ENCODE peak calls at places on chromosomes 3 and 15, in four cellular contexts. One of them, this sample, is unnamed. For H3K9me1, the result is how much of the 10 kb centered on the place peaks cover.

GRCh38 chr3:184546252-184546651 is 15.3 kb upstream of the EPHB3 start:
- DNase-seq in IMR-90: no peak
- DNase-seq in endothelial cell of umbilical vein: no peak
- DNase-seq in K562: no peak
- DNase-seq in this sample: no peak

GRCh38 chr3:132456141-132456540 is 38.8 kb downstream of the DNAJC13 start:
- DNase-seq in IMR-90: no peak
- DNase-seq in endothelial cell of umbilical vein: no peak
- DNase-seq in K562: no peak
- DNase-seq in this sample: no peak

GRCh38 chr15:33810806-33811205 is 157.5 kb upstream of the CHRM5 start:
- DNase-seq in IMR-90: no peak
- DNase-seq in endothelial cell of umbilical vein: no peak
- DNase-seq in K562: no peak
- DNase-seq in this sample: no peak

GRCh38 chr3:98968347-98968746 is 66.9 kb upstream of the DCBLD2 start:
- DNase-seq in IMR-90: no peak
- DNase-seq in endothelial cell of umbilical vein: peak
- DNase-seq in K562: no peak
- DNase-seq in this sample: no peak

GRCh38 chr15:76245072-76245610 is 66.1 kb downstream of the ETFA start:
- DNase-seq in IMR-90: no peak
- DNase-seq in endothelial cell of umbilical vein: no peak
- DNase-seq in K562: no peak
- DNase-seq in this sample: no peak

GRCh38 chr3:148008591-148008990 is 599.4 kb downstream of the ZIC1 start:
- DNase-seq in IMR-90: no peak
- DNase-seq in endothelial cell of umbilical vein: no peak
- DNase-seq in K562: no peak
- DNase-seq in this sample: no peak

GRCh38 chr15:78957416-78958093 is 12.7 kb upstream of the CTSH start:
- DNase-seq in IMR-90: no peak
- DNase-seq in endothelial cell of umbilical vein: no peak
- DNase-seq in K562: no peak
- DNase-seq in this sample: no peak

GRCh38 chr3:21170964-21171363 is 580.0 kb downstream of the ZNF385D start:
- DNase-seq in IMR-90: no peak
- DNase-seq in endothelial cell of umbilical vein: no peak
- DNase-seq in K562: peak
- DNase-seq in this sample: no peak

GRCh38 chr3:106877632-106878031 is 499.6 kb upstream of the CCDC54 start:
- DNase-seq in IMR-90: no peak
- DNase-seq in endothelial cell of umbilical vein: no peak
- DNase-seq in K562: no peak
- DNase-seq in this sample: no peak

GRCh38 chr3:194271459-194272035 is 79.6 kb downstream of the CPN2 start:
- DNase-seq in IMR-90: no peak
- DNase-seq in endothelial cell of umbilical vein: peak
- DNase-seq in K562: no peak
- DNase-seq in this sample: no peak

GRCh38 chr3:194272221-194272620 is 78.9 kb downstream of the CPN2 start:
- DNase-seq in IMR-90: no peak
- DNase-seq in endothelial cell of umbilical vein: no peak
- DNase-seq in K562: no peak
- DNase-seq in this sample: no peak

GRCh38 chr3:194273396-194274310 is 77.5 kb downstream of the CPN2 start:
- DNase-seq in IMR-90: no peak
- DNase-seq in endothelial cell of umbilical vein: no peak
- DNase-seq in K562: no peak
- DNase-seq in this sample: no peak

GRCh38 chr3:194274424-194275085 is 76.6 kb downstream of the CPN2 start:
- DNase-seq in IMR-90: no peak
- DNase-seq in endothelial cell of umbilical vein: peak
- DNase-seq in K562: no peak
- DNase-seq in this sample: no peak

GRCh38 chr3:194272861-194273266 is 78.3 kb downstream of the CPN2 start:
- DNase-seq in IMR-90: no peak
- DNase-seq in endothelial cell of umbilical vein: no peak
- DNase-seq in K562: no peak
- DNase-seq in this sample: no peak
- H3K9me1 ChIP-seq in IMR-90: under half
- H3K9me1 ChIP-seq in endothelial cell of umbilical vein: under half
- H3K9me1 ChIP-seq in K562: under half
- H3K9me1 ChIP-seq in this sample: under half

GRCh38 chr15:75154461-75155062 is 47.1 kb upstream of the C15orf39 start:
- DNase-seq in IMR-90: no peak
- DNase-seq in endothelial cell of umbilical vein: no peak
- DNase-seq in K562: no peak
- DNase-seq in this sample: no peak
- H3K9me1 ChIP-seq in IMR-90: under half
- H3K9me1 ChIP-seq in endothelial cell of umbilical vein: under half
- H3K9me1 ChIP-seq in K562: under half
- H3K9me1 ChIP-seq in this sample: under half

DNA sequence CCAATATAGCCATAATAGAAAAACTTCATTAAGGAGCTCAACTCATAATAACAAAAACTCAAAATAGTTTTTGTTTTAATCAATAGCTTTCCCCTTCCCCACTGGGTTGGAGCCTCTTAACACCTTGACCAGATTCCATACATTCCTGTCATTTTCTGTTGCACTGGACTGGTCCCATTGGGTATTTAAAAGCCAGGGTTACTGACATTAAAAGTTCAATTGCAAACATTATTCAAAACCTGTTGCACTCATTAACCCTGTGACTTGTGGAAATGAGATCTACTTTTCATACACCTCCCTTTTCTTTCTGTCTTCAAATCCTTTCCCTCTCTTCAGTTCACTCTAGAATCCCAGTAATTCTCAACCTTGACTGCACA is 1.7 kb upstream of the HRG start:
- DNase-seq in IMR-90: no peak
- DNase-seq in endothelial cell of umbilical vein: no peak
- DNase-seq in K562: no peak
- DNase-seq in this sample: no peak
- H3K9me1 ChIP-seq in IMR-90: under half
- H3K9me1 ChIP-seq in endothelial cell of umbilical vein: under half
- H3K9me1 ChIP-seq in K562: under half
- H3K9me1 ChIP-seq in this sample: under half

GRCh38 chr3:123753321-123753720 is 130.8 kb downstream of the MYLK start:
- DNase-seq in IMR-90: no peak
- DNase-seq in endothelial cell of umbilical vein: no peak
- DNase-seq in K562: no peak
- DNase-seq in this sample: no peak
- H3K9me1 ChIP-seq in IMR-90: under half
- H3K9me1 ChIP-seq in endothelial cell of umbilical vein: under half
- H3K9me1 ChIP-seq in K562: under half
- H3K9me1 ChIP-seq in this sample: under half

DNA sequence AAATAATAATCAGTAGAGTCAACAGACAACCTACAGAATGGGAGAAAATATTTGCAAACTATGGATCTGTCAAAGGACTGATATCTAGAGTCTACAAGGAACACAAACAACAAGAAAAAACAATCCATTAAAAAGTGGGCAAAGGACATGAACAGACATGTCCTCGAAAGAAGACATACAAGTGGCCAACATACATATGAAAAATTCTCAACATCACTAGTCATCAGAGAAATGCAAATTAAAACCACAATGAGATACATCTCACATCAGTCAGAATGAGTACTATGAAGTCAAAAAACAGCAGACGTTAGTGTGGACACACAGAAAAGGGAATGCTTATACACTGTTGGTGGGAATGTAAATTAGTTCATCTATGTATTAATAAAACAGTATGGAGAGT is 33.7 kb downstream of the SLC2A2 start:
- DNase-seq in IMR-90: peak
- DNase-seq in endothelial cell of umbilical vein: no peak
- DNase-seq in K562: no peak
- DNase-seq in this sample: peak
- H3K9me1 ChIP-seq in IMR-90: under half
- H3K9me1 ChIP-seq in endothelial cell of umbilical vein: under half
- H3K9me1 ChIP-seq in K562: under half
- H3K9me1 ChIP-seq in this sample: under half

GRCh38 chr15:44718927-44719292 is 7.6 kb downstream of the B2M start:
- DNase-seq in IMR-90: no peak
- DNase-seq in endothelial cell of umbilical vein: no peak
- DNase-seq in K562: no peak
- DNase-seq in this sample: no peak
- H3K9me1 ChIP-seq in IMR-90: under half
- H3K9me1 ChIP-seq in endothelial cell of umbilical vein: under half
- H3K9me1 ChIP-seq in K562: under half
- H3K9me1 ChIP-seq in this sample: under half

DNA sequence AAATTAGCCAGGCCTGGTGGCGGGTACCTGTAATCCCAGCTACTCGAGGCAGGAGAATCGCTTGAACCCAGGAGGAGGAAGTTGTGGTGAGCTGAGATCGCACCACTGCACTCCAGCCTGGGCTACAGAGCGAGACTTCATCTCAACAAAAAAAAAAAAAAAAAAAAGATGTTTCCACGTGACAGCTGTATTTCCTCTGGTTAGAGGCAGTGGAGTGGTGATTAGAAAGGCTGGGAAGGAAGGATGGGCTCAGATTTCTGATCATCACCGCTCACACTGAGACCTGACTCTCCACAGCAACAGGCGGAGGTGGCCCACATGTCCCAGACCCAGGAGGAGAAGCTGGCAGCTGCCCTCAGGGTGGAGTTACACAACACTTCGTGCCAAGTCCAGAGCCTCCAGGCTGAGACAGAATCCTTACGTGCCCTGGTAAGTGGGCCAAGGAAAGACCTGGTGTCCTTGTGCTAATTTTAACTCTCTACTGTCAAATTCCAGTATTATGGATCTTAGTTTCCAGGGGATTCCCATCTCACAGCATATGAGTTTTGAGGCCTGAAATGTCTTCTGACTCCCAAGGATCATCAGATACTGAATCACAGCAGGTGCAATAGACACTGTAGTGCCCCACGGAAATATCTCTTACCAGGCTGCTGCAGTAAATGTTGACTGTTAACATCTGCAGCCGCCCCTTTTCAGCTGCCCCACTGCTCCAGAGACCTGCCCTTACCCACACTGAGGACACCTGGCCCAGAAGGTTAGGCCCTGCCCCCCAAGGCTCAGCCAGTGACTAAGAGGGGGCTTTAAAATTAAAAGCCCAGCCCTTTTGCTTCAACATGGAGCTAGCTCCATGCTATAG is 66.9 kb downstream of the BFSP2 start:
- DNase-seq in IMR-90: no peak
- DNase-seq in endothelial cell of umbilical vein: no peak
- DNase-seq in K562: no peak
- DNase-seq in this sample: no peak
- H3K9me1 ChIP-seq in IMR-90: under half
- H3K9me1 ChIP-seq in endothelial cell of umbilical vein: under half
- H3K9me1 ChIP-seq in K562: under half
- H3K9me1 ChIP-seq in this sample: under half

DNA sequence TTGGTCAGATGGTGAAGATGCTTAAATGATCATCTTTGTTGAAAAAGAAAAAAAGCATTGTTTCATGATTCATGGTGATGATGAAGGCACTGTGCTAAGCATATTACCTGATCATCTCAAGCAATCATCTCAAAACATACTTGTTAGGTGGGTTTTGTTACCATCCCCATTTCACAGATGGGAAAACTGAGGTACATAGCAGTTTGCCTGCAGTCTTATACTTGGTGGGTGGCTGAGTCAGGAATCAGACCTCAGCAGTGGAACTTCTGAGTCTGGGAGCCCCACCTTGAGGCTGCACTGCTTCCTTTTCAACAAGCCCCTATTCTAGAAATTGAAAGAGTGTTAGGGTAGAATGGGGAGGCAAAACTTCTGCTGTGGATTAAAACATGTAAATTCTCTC is 341.1 kb downstream of the THSD4 start:
- DNase-seq in IMR-90: no peak
- DNase-seq in endothelial cell of umbilical vein: no peak
- DNase-seq in K562: no peak
- DNase-seq in this sample: no peak
- H3K9me1 ChIP-seq in IMR-90: under half
- H3K9me1 ChIP-seq in endothelial cell of umbilical vein: under half
- H3K9me1 ChIP-seq in K562: under half
- H3K9me1 ChIP-seq in this sample: under half

DNA sequence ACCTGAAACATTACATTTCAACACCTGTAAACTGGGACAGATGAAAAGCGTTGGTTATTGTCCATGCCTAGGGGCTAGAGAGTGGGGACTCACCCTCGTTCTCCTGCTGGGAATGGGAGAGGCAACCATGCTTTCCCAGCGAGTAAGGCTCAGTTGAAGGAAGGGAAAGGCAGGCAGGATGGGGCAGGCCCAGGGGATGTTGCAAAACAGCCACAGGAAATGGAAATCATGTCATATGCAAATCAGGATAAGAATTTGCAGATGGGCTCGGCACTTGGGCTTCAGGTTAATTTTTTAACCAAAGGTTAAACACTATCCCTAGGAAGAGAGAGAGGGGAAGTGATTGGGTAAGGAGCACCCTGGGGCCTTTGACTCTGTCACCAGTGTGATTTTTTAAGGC is 14.5 kb upstream of the PLA2G4E start:
- DNase-seq in IMR-90: peak
- DNase-seq in endothelial cell of umbilical vein: no peak
- DNase-seq in K562: no peak
- DNase-seq in this sample: no peak
- H3K9me1 ChIP-seq in IMR-90: under half
- H3K9me1 ChIP-seq in endothelial cell of umbilical vein: under half
- H3K9me1 ChIP-seq in K562: under half
- H3K9me1 ChIP-seq in this sample: under half

This sample was measured in keratinocyte.